ENCODE peak calls at places on chromosomes 2 and 18, in seven cellular contexts. X, O, C, M, A, P and F are unnamed samples. For H3K27me3, the result is how much of the 10 kb centered on the place peaks cover.

GRCh38 chr18:41529093-41529492 is 425.9 kb upstream of the PIK3C3 start:
- DNase-seq in X (no peak), O (no peak), C (no peak), M (no peak), A (no peak), P (no peak), F (no peak)

GRCh38 chr18:21740474-21740723 is 193 bp upstream of the MIB1 start:
- DNase-seq in X (no peak), O (peak), C (peak), M (no peak), A (peak), P (no peak), F (peak)

GRCh38 chr2:102155703-102156515 is 13.4 kb downstream of the IL1R1 start:
- DNase-seq in X (no peak), O (no peak), C (peak), M (no peak), A (no peak), P (no peak), F (no peak)

GRCh38 chr2:173410579-173410978 is 55.9 kb downstream of the CDCA7 start:
- DNase-seq in X (no peak), O (no peak), C (no peak), M (no peak), A (no peak), P (no peak), F (no peak)

GRCh38 chr2:33366473-33366872 is 110.0 kb upstream of the RASGRP3 start:
- DNase-seq in X (no peak), O (peak), C (no peak), M (no peak), A (no peak), P (no peak), F (no peak)

GRCh38 chr2:118911166-118911565 is 30.8 kb upstream of the MARCO start:
- DNase-seq in X (no peak), O (no peak), C (no peak), M (no peak), A (no peak), P (no peak), F (no peak)

GRCh38 chr18:77551055-77551454 is 301.4 kb downstream of the GALR1 start:
- DNase-seq in X (no peak), O (no peak), C (no peak), M (no peak), A (no peak), P (no peak), F (no peak)

GRCh38 chr2:190766174-190766572 is 114.4 kb upstream of the GLS start:
- DNase-seq in X (no peak), O (no peak), C (no peak), M (no peak), A (no peak), P (no peak), F (no peak)

GRCh38 chr2:149652925-149653324 is 65.3 kb upstream of the MMADHC start:
- DNase-seq in X (no peak), O (no peak), C (no peak), M (no peak), A (no peak), P (no peak), F (no peak)
- TF ChIP-seq SIN3A in X (no peak), O (no peak), C (no peak), M (no peak), A (no peak), P (no peak), F (no peak)

GRCh38 chr2:134412639-134412999 is 158.7 kb downstream of the MGAT5 start:
- DNase-seq in X (no peak), O (no peak), C (no peak), M (no peak), A (no peak), P (no peak), F (no peak)
- H3K27ac ChIP-seq in X (no peak), O (no peak), C (peak), M (no peak), A (no peak), P (no peak), F (no peak)

GRCh38 chr2:59761966-59762365 is 791.5 kb downstream of the BCL11A start:
- DNase-seq in X (no peak), O (no peak), C (peak), M (no peak), A (no peak), P (no peak), F (no peak)
- H3K27me3 ChIP-seq in X (under half), O (under half), C (under half), M (under half), A (under half), P (under half), F (under half)

GRCh38 chr2:25341031-25341727 is 546 bp downstream of the DNMT3A start:
- DNase-seq in X (no peak), O (peak), C (no peak), M (no peak), A (no peak), P (peak), F (no peak)

GRCh38 chr2:25339791-25340339 is 1.9 kb downstream of the DNMT3A start:
- DNase-seq in X (no peak), O (no peak), C (peak), M (no peak), A (no peak), P (no peak), F (no peak)

GRCh38 chr2:25339121-25339738 is 2.5 kb downstream of the DNMT3A start:
- DNase-seq in X (no peak), O (no peak), C (no peak), M (no peak), A (no peak), P (peak), F (no peak)

GRCh38 chr2:25341753-25342371 is at the start of gene DNMT3A:
- DNase-seq in X (no peak), O (peak), C (no peak), M (no peak), A (no peak), P (peak), F (no peak)

GRCh38 chr2:25340340-25340886 is 1.3 kb downstream of the DNMT3A start:
- DNase-seq in X (no peak), O (peak), C (no peak), M (no peak), A (no peak), P (peak), F (no peak)
- TF ChIP-seq SIN3A in X (no peak), O (no peak), C (no peak), M (no peak), A (no peak), P (no peak), F (no peak)

GRCh38 chr2:164992818-164993217 is 37.5 kb upstream of the SLC38A11 start:
- DNase-seq in X (peak), O (no peak), C (peak), M (no peak), A (no peak), P (peak), F (peak)
- H3K27ac ChIP-seq in X (no peak), O (no peak), C (no peak), M (no peak), A (no peak), P (peak), F (no peak)

GRCh38 chr2:218060950-218061660 is 7.9 kb upstream of the RUFY4 start:
- DNase-seq in X (no peak), O (no peak), C (no peak), M (no peak), A (no peak), P (no peak), F (no peak)

GRCh38 chr2:218067523-218067922 is 1.5 kb upstream of the RUFY4 start:
- DNase-seq in X (no peak), O (no peak), C (no peak), M (no peak), A (no peak), P (no peak), F (no peak)

GRCh38 chr2:218063541-218064295 is 5.3 kb upstream of the RUFY4 start:
- DNase-seq in X (no peak), O (no peak), C (no peak), M (peak), A (no peak), P (no peak), F (no peak)

GRCh38 chr2:218066946-218067515 is 2.0 kb upstream of the RUFY4 start:
- DNase-seq in X (no peak), O (no peak), C (no peak), M (no peak), A (no peak), P (peak), F (no peak)

DNA sequence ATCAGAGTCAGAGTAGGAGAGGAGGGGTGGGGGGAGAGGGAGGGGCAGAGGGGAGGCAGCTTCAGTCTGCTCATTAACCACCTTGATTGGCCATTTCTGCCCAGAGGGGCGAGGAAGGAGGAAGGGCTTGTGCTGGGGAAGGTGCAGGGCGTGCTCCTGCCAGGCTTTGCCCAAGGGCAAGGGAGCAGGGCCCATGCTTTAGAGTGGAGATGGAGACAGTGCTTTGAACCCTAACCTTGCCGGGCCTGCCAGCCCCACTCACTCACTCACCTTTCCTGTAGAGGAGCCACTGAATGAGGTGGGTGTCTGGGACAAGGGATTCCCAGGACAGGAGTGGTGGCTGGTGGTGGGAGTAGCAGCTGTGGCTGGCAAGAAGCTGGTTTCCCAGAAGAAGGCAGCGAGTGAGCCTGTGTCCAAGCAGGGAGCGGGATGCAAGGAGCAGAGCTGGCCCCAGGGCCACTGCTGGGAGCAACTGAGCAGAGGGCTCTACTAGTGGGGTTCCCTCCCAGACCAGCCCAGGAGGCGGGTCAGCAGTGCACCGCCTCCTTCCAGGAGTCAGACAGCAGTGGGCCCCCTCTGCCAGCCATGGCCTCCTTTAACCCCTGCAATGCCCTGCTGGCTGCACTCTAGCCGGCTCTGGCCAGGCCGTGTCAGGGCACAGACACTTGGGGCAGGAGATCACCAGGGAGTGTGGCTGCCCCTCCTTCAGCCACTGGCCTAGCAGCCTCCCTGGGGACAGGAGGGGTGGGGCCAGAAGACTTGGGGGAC is 3.6 kb upstream of the RUFY4 start:
- DNase-seq in X (no peak), O (no peak), C (no peak), M (no peak), A (no peak), P (no peak), F (no peak)
- H3K27me3 ChIP-seq in X (under half), O (under half), C (half or more), M (under half), A (under half), P (under half), F (under half)

GRCh38 chr2:46142546-46143329 is 154.5 kb upstream of the EPAS1 start:
- DNase-seq in X (no peak), O (no peak), C (no peak), M (no peak), A (no peak), P (no peak), F (no peak)
- TF ChIP-seq SIN3A in X (no peak), O (no peak), C (no peak), M (no peak), A (no peak), P (no peak), F (no peak)

DNA sequence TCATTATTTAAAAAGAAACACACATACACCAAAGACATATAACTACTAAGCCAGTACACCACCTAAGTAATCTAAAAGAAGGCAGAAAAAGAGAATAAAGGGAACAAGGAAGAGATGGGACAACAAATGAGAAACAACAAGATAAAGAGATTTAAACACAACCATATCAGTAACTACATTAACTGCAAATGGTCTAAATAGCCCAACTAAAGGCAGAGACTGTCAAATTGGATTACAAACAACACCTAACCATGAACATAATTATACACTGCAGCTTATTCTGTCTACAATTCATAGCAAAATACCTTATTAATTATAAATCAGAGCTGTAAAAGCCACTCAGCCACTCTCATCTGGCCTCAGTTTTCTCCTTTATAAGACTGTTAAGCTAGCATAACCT is 15.0 kb downstream of the PPP4R1 start:
- DNase-seq in X (no peak), O (no peak), C (no peak), M (no peak), A (no peak), P (no peak), F (no peak)
- H3K27ac ChIP-seq in X (no peak), O (no peak), C (no peak), M (no peak), A (no peak), P (no peak), F (no peak)